ENCODE peak calls at places on chromosomes 1 and 21, in four cellular contexts. T, V, N and O are unnamed samples.

GRCh38 chr1:221791846-221792245 is 50.0 kb upstream of the DUSP10 start:
- DNase-seq in T (no peak), N (no peak), V (no peak), O (no peak)

GRCh38 chr1:16215882-16216753 is 3.7 kb upstream of the ARHGEF19 start:
- DNase-seq in N (peak), T (peak), V (peak), O (peak)

GRCh38 chr1:4137621-4138390 is 237.7 kb upstream of the C1orf174 start:
- DNase-seq in T (no peak), V (no peak), N (no peak), O (no peak)

GRCh38 chr1:72066431-72066830 is 215.9 kb downstream of the NEGR1 start:
- DNase-seq in T (no peak), N (no peak), V (no peak), O (no peak)

GRCh38 chr1:114353233-114353632 is 157.8 kb downstream of the TRIM33 start:
- DNase-seq in N (no peak), T (no peak), V (peak), O (no peak)

GRCh38 chr1:233261206-233261605 is 34.3 kb downstream of the PCNX2 start:
- DNase-seq in V (peak), N (no peak), T (peak), O (no peak)

GRCh38 chr1:163824490-163824889 is 502.7 kb downstream of the NUF2 start:
- DNase-seq in N (no peak), V (no peak), T (no peak), O (no peak)

GRCh38 chr1:235511470-235512240 is 7.4 kb upstream of the B3GALNT2 start:
- DNase-seq in T (no peak), N (no peak), V (no peak), O (no peak)

GRCh38 chr21:38277501-38278111 is 20.8 kb downstream of the KCNJ15 start:
- DNase-seq in T (no peak), V (no peak), N (no peak), O (no peak)

GRCh38 chr1:56819393-56819899 is at the start of gene FYB2:
- DNase-seq in N (no peak), V (peak), T (no peak), O (peak)

GRCh38 chr1:242017580-242018233 is 18.8 kb upstream of the MAP1LC3C start:
- DNase-seq in N (peak), T (no peak), V (peak), O (peak)

GRCh38 chr21:42093991-42094417 is 22.9 kb downstream of the UMODL1 start:
- DNase-seq in T (no peak), N (no peak), V (peak), O (no peak)

GRCh38 chr1:21869620-21870121 is 57.6 kb downstream of the LDLRAD2 start:
- DNase-seq in V (peak), T (no peak), N (no peak), O (no peak)

GRCh38 chr1:68057050-68057449 is 6.6 kb upstream of the DIRAS3 start:
- DNase-seq in N (no peak), V (no peak), T (no peak), O (no peak)

GRCh38 chr1:68057564-68057963 is 7.1 kb upstream of the DIRAS3 start:
- DNase-seq in T (no peak), N (no peak), V (no peak), O (peak)
- TF ChIP-seq ETV6 in T (no peak), N (no peak), V (no peak), O (no peak)

DNA sequence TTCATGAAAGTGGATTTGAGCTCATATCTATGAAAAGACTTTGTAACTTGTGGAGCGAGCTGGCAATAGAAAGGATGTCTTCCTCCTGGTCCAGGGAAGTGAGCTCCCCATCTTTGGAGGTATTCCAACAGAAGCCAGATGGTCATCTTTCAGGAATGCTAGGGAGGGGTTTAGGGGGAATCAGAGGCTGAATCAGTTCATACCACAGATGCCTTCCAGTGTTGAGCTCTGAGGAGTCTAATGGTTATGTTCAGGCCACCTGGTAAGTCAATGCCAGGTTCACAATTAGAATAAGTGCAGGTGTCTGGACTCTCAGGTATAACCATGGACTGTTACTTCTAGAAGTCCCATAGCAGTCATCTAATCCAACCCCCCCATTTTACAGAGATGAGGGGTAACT is 119.1 kb downstream of the ACTL8 start:
- DNase-seq in V (no peak), T (no peak), N (no peak), O (no peak)
- TF ChIP-seq ATF2 in V (no peak), T (no peak), N (no peak), O (no peak)

GRCh38 chr1:89607888-89608626 is 24.9 kb upstream of the LRRC8C start:
- DNase-seq in T (no peak), V (no peak), N (no peak), O (no peak)
- TF ChIP-seq USF2 in T (no peak), V (no peak), N (no peak), O (no peak)

DNA sequence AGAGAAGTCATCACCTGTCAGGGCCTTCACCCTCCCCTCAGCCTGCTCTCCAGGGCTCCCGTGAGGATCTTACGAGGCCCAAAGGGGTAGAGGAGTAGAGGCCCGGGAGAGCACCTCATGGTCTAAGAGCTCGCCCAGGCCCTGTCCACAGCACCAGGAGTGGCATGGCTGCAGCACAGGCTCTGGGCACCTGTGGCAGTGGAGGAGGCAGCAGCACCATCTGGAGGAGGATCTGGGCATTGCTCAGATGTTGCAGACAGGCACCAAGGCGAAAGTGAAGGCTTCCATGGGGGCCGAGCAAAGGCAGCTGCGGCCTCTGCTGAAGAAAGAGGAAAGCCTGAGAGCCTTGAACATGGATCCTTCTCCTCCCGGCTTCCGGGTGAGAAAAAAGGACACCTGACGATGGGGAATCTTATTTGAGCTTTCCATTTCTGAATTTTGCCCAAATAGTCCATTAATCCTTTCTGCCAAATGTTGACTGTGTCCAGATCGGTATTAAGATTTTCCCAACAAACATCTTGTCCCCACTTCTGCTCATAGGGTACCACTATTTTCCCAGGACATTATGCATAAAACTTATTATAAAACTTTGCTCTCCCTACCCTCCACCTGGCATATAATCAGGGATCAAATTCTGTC is 604.7 kb downstream of the PTPRC start:
- DNase-seq in T (peak), N (no peak), V (peak), O (peak)
- TF ChIP-seq ETV6 in T (no peak), N (no peak), V (no peak), O (no peak)

GRCh38 chr1:90616395-90616794 is 100.7 kb downstream of the BARHL2 start:
- DNase-seq in N (peak), V (peak), T (no peak), O (peak)
- TF ChIP-seq ATF2 in N (no peak), V (no peak), T (no peak), O (no peak)

GRCh38 chr1:210332719-210333398 is 4.2 kb downstream of the HHAT start:
- DNase-seq in T (peak), V (no peak), N (no peak), O (no peak)
- TF ChIP-seq USF2 in T (no peak), V (no peak), N (no peak), O (no peak)

DNA sequence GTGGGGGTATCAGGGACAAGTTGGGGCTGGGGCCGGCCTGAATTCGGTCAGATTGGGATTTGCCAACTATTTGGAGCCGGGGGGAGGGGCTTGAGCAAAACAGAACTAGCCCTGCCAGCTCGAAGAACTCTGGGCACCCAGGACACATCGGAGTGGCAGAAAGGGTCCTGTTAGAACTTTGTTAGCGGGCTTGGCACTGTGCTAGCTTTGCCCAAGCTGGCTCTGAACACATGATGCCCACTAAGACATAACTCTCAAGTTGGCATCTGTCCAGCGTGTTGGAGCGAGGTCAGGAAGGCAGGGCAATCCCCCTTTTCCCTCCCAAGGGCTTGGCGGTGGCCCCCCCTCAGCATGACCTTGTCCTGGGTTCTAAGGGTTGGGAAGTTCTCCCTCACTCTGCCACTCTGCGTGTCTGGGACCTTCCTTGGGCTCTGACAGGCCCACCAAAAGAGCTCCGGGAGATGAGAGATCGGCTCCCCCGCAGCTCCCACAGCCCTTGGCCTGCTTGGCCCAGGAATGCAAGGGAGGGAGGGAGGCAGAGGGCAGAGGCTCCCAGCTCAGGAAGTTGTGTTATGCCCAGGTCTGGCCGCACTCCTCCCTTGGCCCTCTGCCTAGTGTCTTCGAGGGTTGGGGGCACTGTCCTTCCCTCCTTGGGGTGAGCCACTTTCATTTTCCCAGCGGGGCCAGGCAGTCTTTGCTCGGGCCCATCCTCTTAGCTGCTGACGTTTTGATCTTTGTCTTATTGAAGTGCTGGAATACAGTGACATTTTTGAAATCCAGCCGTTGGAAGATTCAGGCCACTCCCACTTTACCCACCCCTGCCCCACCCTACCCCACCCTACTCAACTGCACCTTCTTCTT is 1.2 kb downstream of the LMNA start:
- DNase-seq in N (peak), V (peak), T (no peak), O (peak)
- TF ChIP-seq ETV6 in N (no peak), V (no peak), T (no peak), O (no peak)